ENCODE peak calls at places on chromosomes 3 and 15, in four cellular contexts. F is neuronal stem cell, Y is T-cell, U is IMR-90. X is an unnamed sample.

GRCh38 chr3:16841906-16842709 is 42.6 kb upstream of the PLCL2 start:
- DNase-seq in F (no peak), Y (peak), U (no peak), X (peak)

GRCh38 chr3:65623362-65623761 is 415.4 kb downstream of the MAGI1 start:
- DNase-seq in F (no peak), Y (no peak), U (no peak), X (no peak)

GRCh38 chr15:74129411-74130088 is 836 bp upstream of the ISLR2 start:
- DNase-seq in F (no peak), Y (no peak), U (no peak), X (no peak)

GRCh38 chr3:141250342-141250741 is 18.7 kb downstream of the PXYLP1 start:
- DNase-seq in F (no peak), Y (no peak), U (no peak), X (no peak)

GRCh38 chr3:78906245-78906644 is 861.6 kb downstream of the ROBO1 start:
- DNase-seq in F (no peak), Y (no peak), U (no peak), X (no peak)

GRCh38 chr3:17473761-17474160 is 268.7 kb downstream of the TBC1D5 start:
- DNase-seq in F (no peak), Y (no peak), U (peak), X (no peak)

GRCh38 chr15:82317091-82317489 is 32.2 kb downstream of the GOLGA6L10 start:
- DNase-seq in F (no peak), Y (no peak), U (no peak), X (no peak)

GRCh38 chr3:55882006-55882405 is 394.9 kb upstream of the WNT5A start:
- DNase-seq in F (no peak), Y (no peak), U (no peak), X (no peak)

GRCh38 chr3:151926956-151927355 is 53.5 kb downstream of the SUCNR1 start:
- DNase-seq in F (no peak), Y (no peak), U (peak), X (no peak)

GRCh38 chr3:50352762-50353161 is 2.1 kb downstream of the CYB561D2 start:
- DNase-seq in F (no peak), Y (no peak), U (peak), X (no peak)

GRCh38 chr15:72339777-72340177 is 19.8 kb upstream of the CELF6 start:
- DNase-seq in F (no peak), Y (no peak), U (peak), X (no peak)

GRCh38 chr15:72116680-72117447 is 1.1 kb downstream of the MYO9A start:
- DNase-seq in F (no peak), Y (no peak), U (peak), X (peak)

GRCh38 chr3:101518421-101518871 is 5.4 kb upstream of the SENP7 start:
- DNase-seq in F (no peak), Y (peak), U (peak), X (peak)

GRCh38 chr15:59999558-60000112 is 4.5 kb upstream of the FOXB1 start:
- DNase-seq in F (no peak), Y (no peak), U (no peak), X (no peak)

GRCh38 chr15:29568840-29569532 is 253.3 kb downstream of the TJP1 start:
- DNase-seq in F (no peak), Y (no peak), U (no peak), X (no peak)

GRCh38 chr3:15215996-15216395 is 9.9 kb downstream of the CAPN7 start:
- DNase-seq in F (no peak), Y (no peak), U (peak), X (no peak)

GRCh38 chr3:70110066-70110465 is 110.5 kb downstream of the SAMMSON start:
- DNase-seq in F (no peak), Y (no peak), U (no peak), X (no peak)

GRCh38 chr3:62558549-62559112 is 185.3 kb upstream of the FEZF2 start:
- DNase-seq in F (peak), Y (no peak), U (peak), X (no peak)

X was measured in CD8-positive, alpha-beta memory T cell.